ENCODE peak calls at places on chromosome 14, in five cellular contexts. S is GM04504, V is hippocampal formation, K is aorta, N is NCI-H1092. H is an unnamed sample.

GRCh38 chr14:44180975-44181374 is 326.1 kb downstream of the FSCB start:
- DNase-seq in K (no peak), N (no peak), S (no peak), V (no peak), H (no peak)

GRCh38 chr14:103319422-103319821 is 14.6 kb upstream of the EIF5 start:
- DNase-seq in K (no peak), V (no peak), N (no peak), S (no peak), H (no peak)

GRCh38 chr14:73503648-73504047 is 12.9 kb downstream of the RIOX1 start:
- DNase-seq in K (no peak), N (no peak), V (no peak), S (no peak), H (no peak)

GRCh38 chr14:106766145-106766544 is 1239.8 kb downstream of the TMEM121 start:
- DNase-seq in V (no peak), S (no peak), K (no peak), N (no peak), H (no peak)

GRCh38 chr14:104600141-104600643 is 4.4 kb downstream of the TMEM179 start:
- DNase-seq in K (no peak), V (peak), N (peak), S (no peak), H (peak)

GRCh38 chr14:90569606-90570462 is 173.0 kb downstream of the CALM1 start:
- DNase-seq in N (no peak), K (no peak), V (no peak), S (no peak), H (no peak)

GRCh38 chr14:101980700-101981099 is 16.3 kb downstream of the DYNC1H1 start:
- DNase-seq in K (peak), S (peak), N (no peak), V (no peak), H (no peak)

GRCh38 chr14:23438130-23438893 is 2.9 kb upstream of the MYH7 start:
- DNase-seq in N (no peak), K (no peak), V (no peak), S (no peak), H (no peak)

GRCh38 chr14:92780865-92781264 is 13.2 kb upstream of the GOLGA5 start:
- DNase-seq in S (no peak), K (no peak), N (no peak), V (no peak), H (no peak)

GRCh38 chr14:48323655-48324054 is 648.2 kb upstream of the MDGA2 start:
- DNase-seq in S (no peak), K (no peak), N (no peak), V (no peak), H (no peak)

GRCh38 chr14:39266589-39266870 is 32.8 kb downstream of the MIA2 start:
- DNase-seq in K (peak), S (no peak), V (no peak), N (no peak), H (peak)

GRCh38 chr14:103091041-103091882 is 3.3 kb upstream of the EXOC3L4 start:
- DNase-seq in N (no peak), K (no peak), V (no peak), S (no peak), H (no peak)

GRCh38 chr14:72692678-72693077 is 201.2 kb downstream of the DPF3 start:
- DNase-seq in N (no peak), K (no peak), S (no peak), V (no peak), H (no peak)

GRCh38 chr14:79325071-79325470 is 886.2 kb downstream of the DIO2 start:
- DNase-seq in V (no peak), N (no peak), K (no peak), S (no peak), H (no peak)

GRCh38 chr14:101862711-101863110 is 101.2 kb downstream of the PPP2R5C start:
- DNase-seq in N (no peak), S (no peak), K (no peak), V (no peak), H (no peak)

GRCh38 chr14:37195327-37195726 is 2.4 kb upstream of the MIPOL1 start:
- DNase-seq in V (no peak), K (no peak), N (no peak), S (peak), H (no peak)